ENCODE peak calls at places on chromosomes 3 and 15, in five cellular contexts. C, H, T, N and Y are unnamed samples.
A peak's percentile ranks its signal among the peaks of the same experiment; 100 is the strongest.

GRCh38 chr3:124504332-124505059 is 225.8 kb upstream of the UMPS start:
- DNase-seq in C (peak; percentile 27), H (peak; percentile 70), T (no peak), N (no peak), Y (no peak)

GRCh38 chr15:75198560-75199346 is 2.9 kb upstream of the C15orf39 start:
- DNase-seq in C (no peak), H (no peak), T (no peak), N (peak; percentile 67), Y (no peak)

GRCh38 chr3:165133188-165133899 is 55.0 kb upstream of the SI start:
- DNase-seq in C (no peak), H (no peak), T (no peak), N (no peak), Y (no peak)

GRCh38 chr15:88890495-88890894 is 4.8 kb downstream of the HAPLN3 start:
- DNase-seq in C (no peak), H (no peak), T (no peak), N (no peak), Y (no peak)

GRCh38 chr3:59559721-59560514 is 510.1 kb upstream of the CFAP20DC start:
- DNase-seq in C (no peak), H (peak; percentile 69), T (no peak), N (no peak), Y (no peak)

GRCh38 chr15:51332211-51333147 is 5.9 kb downstream of the CYP19A1 start:
- DNase-seq in C (no peak), H (no peak), T (no peak), N (no peak), Y (no peak)

GRCh38 chr3:16338124-16338523 is 73.1 kb downstream of the OXNAD1 start:
- DNase-seq in C (no peak), H (no peak), T (no peak), N (peak; percentile 48), Y (peak; percentile 36)

GRCh38 chr3:43346990-43347749 is 60.8 kb downstream of the SNRK start:
- DNase-seq in C (no peak), H (no peak), T (no peak), N (no peak), Y (no peak)

GRCh38 chr15:93476491-93477176 is 387.6 kb upstream of the RGMA start:
- DNase-seq in C (no peak), H (no peak), T (no peak), N (no peak), Y (no peak)

GRCh38 chr3:163056874-163057497 is 1560.4 kb downstream of the OTOL1 start:
- DNase-seq in C (no peak), H (peak; percentile 4), T (no peak), N (peak; percentile 40), Y (no peak)

GRCh38 chr15:100897873-100898490 is 18.4 kb downstream of the ALDH1A3 start:
- DNase-seq in C (no peak), H (no peak), T (no peak), N (no peak), Y (peak; percentile 22)

GRCh38 chr3:41638381-41638780 is 323.5 kb downstream of the ULK4 start:
- DNase-seq in C (no peak), H (no peak), T (no peak), N (no peak), Y (no peak)

GRCh38 chr15:69607101-69607500 is 154.5 kb downstream of the RPLP1 start:
- DNase-seq in C (no peak), H (peak; percentile 55), T (no peak), N (no peak), Y (no peak)

GRCh38 chr15:99719096-99719541 is 14.1 kb downstream of the LYSMD4 start:
- DNase-seq in C (no peak), H (no peak), T (no peak), N (peak; percentile 59), Y (no peak)

GRCh38 chr15:68885070-68885469 is 45.3 kb upstream of the SPESP1 start:
- DNase-seq in C (no peak), H (no peak), T (no peak), N (no peak), Y (no peak)